ENCODE peak calls at places on chromosomes 13 and 19, in ten cellular contexts. One of them, this sample, is unnamed.

GRCh38 chr13:86000546-86000945 is 201.3 kb upstream of the SLITRK6 start:
- DNase-seq in esophagus squamous epithelium: no peak
- DNase-seq in endothelial cell of umbilical vein: no peak
- DNase-seq in Peyer's patch: no peak
- DNase-seq in heart left ventricle: no peak
- DNase-seq in sigmoid colon: no peak
- DNase-seq in stomach: no peak
- DNase-seq in prostate gland: no peak
- DNase-seq in transverse colon: no peak
- DNase-seq in ovary: no peak
- DNase-seq in this sample: no peak

GRCh38 chr13:113860051-113860471 is 3.8 kb downstream of the GAS6 start:
- DNase-seq in heart left ventricle: no peak
- DNase-seq in stomach: peak; percentile 49
- DNase-seq in transverse colon: peak; percentile 81
- DNase-seq in esophagus squamous epithelium: no peak
- DNase-seq in sigmoid colon: no peak
- DNase-seq in endothelial cell of umbilical vein: no peak
- DNase-seq in Peyer's patch: no peak
- DNase-seq in prostate gland: no peak
- DNase-seq in ovary: no peak
- DNase-seq in this sample: no peak

GRCh38 chr19:36436531-36436930 is 18.1 kb upstream of the ZFP82 start:
- DNase-seq in esophagus squamous epithelium: no peak
- DNase-seq in stomach: no peak
- DNase-seq in heart left ventricle: no peak
- DNase-seq in sigmoid colon: no peak
- DNase-seq in prostate gland: no peak
- DNase-seq in transverse colon: no peak
- DNase-seq in Peyer's patch: no peak
- DNase-seq in ovary: no peak
- DNase-seq in endothelial cell of umbilical vein: no peak
- DNase-seq in this sample: no peak

GRCh38 chr19:49882643-49883042 is 5.1 kb downstream of the TBC1D17 start:
- DNase-seq in transverse colon: no peak
- DNase-seq in Peyer's patch: no peak
- DNase-seq in ovary: no peak
- DNase-seq in heart left ventricle: no peak
- DNase-seq in esophagus squamous epithelium: no peak
- DNase-seq in endothelial cell of umbilical vein: no peak
- DNase-seq in sigmoid colon: no peak
- DNase-seq in stomach: no peak
- DNase-seq in prostate gland: no peak
- DNase-seq in this sample: no peak

GRCh38 chr13:78326608-78327007 is 276.7 kb downstream of the POU4F1 start:
- DNase-seq in transverse colon: no peak
- DNase-seq in prostate gland: no peak
- DNase-seq in sigmoid colon: no peak
- DNase-seq in ovary: no peak
- DNase-seq in heart left ventricle: no peak
- DNase-seq in Peyer's patch: no peak
- DNase-seq in stomach: no peak
- DNase-seq in endothelial cell of umbilical vein: peak; percentile 24
- DNase-seq in esophagus squamous epithelium: no peak
- DNase-seq in this sample: no peak

GRCh38 chr13:90233933-90234672 is 1113.4 kb upstream of the MIR17HG start:
- DNase-seq in ovary: no peak
- DNase-seq in endothelial cell of umbilical vein: no peak
- DNase-seq in esophagus squamous epithelium: no peak
- DNase-seq in transverse colon: no peak
- DNase-seq in Peyer's patch: no peak
- DNase-seq in stomach: no peak
- DNase-seq in prostate gland: no peak
- DNase-seq in heart left ventricle: no peak
- DNase-seq in sigmoid colon: no peak
- DNase-seq in this sample: no peak

GRCh38 chr13:112248406-112248760 is 127.8 kb upstream of the SPACA7 start:
- DNase-seq in Peyer's patch: no peak
- DNase-seq in transverse colon: no peak
- DNase-seq in esophagus squamous epithelium: no peak
- DNase-seq in sigmoid colon: no peak
- DNase-seq in stomach: no peak
- DNase-seq in endothelial cell of umbilical vein: no peak
- DNase-seq in ovary: no peak
- DNase-seq in prostate gland: no peak
- DNase-seq in heart left ventricle: no peak
- DNase-seq in this sample: peak; percentile 7

GRCh38 chr19:33946535-33947323 is 150.1 kb downstream of the KCTD15 start:
- DNase-seq in heart left ventricle: no peak
- DNase-seq in transverse colon: no peak
- DNase-seq in endothelial cell of umbilical vein: no peak
- DNase-seq in prostate gland: no peak
- DNase-seq in Peyer's patch: no peak
- DNase-seq in stomach: no peak
- DNase-seq in ovary: no peak
- DNase-seq in sigmoid colon: no peak
- DNase-seq in esophagus squamous epithelium: no peak
- DNase-seq in this sample: no peak

GRCh38 chr19:37362733-37363132 is 8.2 kb upstream of the ZNF527 start:
- DNase-seq in sigmoid colon: no peak
- DNase-seq in Peyer's patch: no peak
- DNase-seq in transverse colon: no peak
- DNase-seq in stomach: no peak
- DNase-seq in esophagus squamous epithelium: no peak
- DNase-seq in ovary: no peak
- DNase-seq in prostate gland: no peak
- DNase-seq in endothelial cell of umbilical vein: peak; percentile 12
- DNase-seq in heart left ventricle: no peak
- DNase-seq in this sample: no peak

GRCh38 chr19:51136333-51136732 is 5.8 kb upstream of the SIGLEC7 start:
- DNase-seq in Peyer's patch: no peak
- DNase-seq in esophagus squamous epithelium: no peak
- DNase-seq in sigmoid colon: no peak
- DNase-seq in prostate gland: no peak
- DNase-seq in transverse colon: no peak
- DNase-seq in heart left ventricle: no peak
- DNase-seq in ovary: no peak
- DNase-seq in stomach: no peak
- DNase-seq in endothelial cell of umbilical vein: no peak
- DNase-seq in this sample: no peak

GRCh38 chr13:30373727-30374126 is 48.6 kb upstream of the UBE2L5 start:
- DNase-seq in Peyer's patch: peak; percentile 89
- DNase-seq in ovary: no peak
- DNase-seq in prostate gland: no peak
- DNase-seq in heart left ventricle: no peak
- DNase-seq in sigmoid colon: no peak
- DNase-seq in endothelial cell of umbilical vein: no peak
- DNase-seq in esophagus squamous epithelium: peak; percentile 4
- DNase-seq in stomach: no peak
- DNase-seq in transverse colon: peak; percentile 66
- DNase-seq in this sample: no peak
- TF ChIP-seq POLR2A in Peyer's patch: peak; percentile 16
- TF ChIP-seq POLR2A in ovary: no peak
- TF ChIP-seq POLR2A in prostate gland: no peak
- TF ChIP-seq POLR2A in heart left ventricle: no peak
- TF ChIP-seq POLR2A in sigmoid colon: no peak
- TF ChIP-seq POLR2A in endothelial cell of umbilical vein: no peak
- TF ChIP-seq POLR2A in esophagus squamous epithelium: no peak
- TF ChIP-seq POLR2A in stomach: no peak
- TF ChIP-seq POLR2A in transverse colon: no peak
- TF ChIP-seq POLR2A in this sample: no peak

GRCh38 chr19:41785653-41786052 is 10.7 kb upstream of the CEACAM3 start:
- DNase-seq in prostate gland: peak; percentile 75
- DNase-seq in stomach: peak; percentile 73
- DNase-seq in heart left ventricle: peak; percentile 37
- DNase-seq in sigmoid colon: no peak
- DNase-seq in Peyer's patch: peak; percentile 48
- DNase-seq in endothelial cell of umbilical vein: peak; percentile 66
- DNase-seq in esophagus squamous epithelium: no peak
- DNase-seq in transverse colon: peak; percentile 80
- DNase-seq in ovary: no peak
- DNase-seq in this sample: peak; percentile 63
- H3K4me3 ChIP-seq in prostate gland: no peak overlapping the region
- H3K4me3 ChIP-seq in stomach: no peak overlapping the region
- H3K4me3 ChIP-seq in heart left ventricle: no peak overlapping the region
- H3K4me3 ChIP-seq in sigmoid colon: no peak overlapping the region
- H3K4me3 ChIP-seq in Peyer's patch: no peak overlapping the region
- H3K4me3 ChIP-seq in endothelial cell of umbilical vein: no peak overlapping the region
- H3K4me3 ChIP-seq in esophagus squamous epithelium: no peak overlapping the region
- H3K4me3 ChIP-seq in transverse colon: no peak overlapping the region
- H3K4me3 ChIP-seq in ovary: no peak overlapping the region
- H3K4me3 ChIP-seq in this sample: no peak overlapping the region

GRCh38 chr13:110301083-110301482 is 5.9 kb downstream of the COL4A1 start:
- DNase-seq in ovary: no peak
- DNase-seq in sigmoid colon: peak; percentile 54
- DNase-seq in Peyer's patch: no peak
- DNase-seq in endothelial cell of umbilical vein: no peak
- DNase-seq in esophagus squamous epithelium: no peak
- DNase-seq in heart left ventricle: peak; percentile 16
- DNase-seq in stomach: no peak
- DNase-seq in prostate gland: no peak
- DNase-seq in transverse colon: no peak
- DNase-seq in this sample: no peak

GRCh38 chr13:110300090-110300815 is 6.7 kb downstream of the COL4A1 start:
- DNase-seq in esophagus squamous epithelium: no peak
- DNase-seq in endothelial cell of umbilical vein: no peak
- DNase-seq in sigmoid colon: no peak
- DNase-seq in transverse colon: no peak
- DNase-seq in Peyer's patch: no peak
- DNase-seq in prostate gland: no peak
- DNase-seq in ovary: no peak
- DNase-seq in heart left ventricle: no peak
- DNase-seq in stomach: no peak
- DNase-seq in this sample: no peak

GRCh38 chr13:110302154-110302553 is 4.8 kb downstream of the COL4A1 start:
- DNase-seq in heart left ventricle: no peak
- DNase-seq in sigmoid colon: peak; percentile 40
- DNase-seq in prostate gland: no peak
- DNase-seq in transverse colon: no peak
- DNase-seq in esophagus squamous epithelium: no peak
- DNase-seq in ovary: no peak
- DNase-seq in stomach: no peak
- DNase-seq in endothelial cell of umbilical vein: no peak
- DNase-seq in Peyer's patch: no peak
- DNase-seq in this sample: no peak

GRCh38 chr13:110302986-110303385 is 4.0 kb downstream of the COL4A1 start:
- DNase-seq in prostate gland: no peak
- DNase-seq in sigmoid colon: peak; percentile 29
- DNase-seq in ovary: no peak
- DNase-seq in transverse colon: no peak
- DNase-seq in stomach: no peak
- DNase-seq in esophagus squamous epithelium: no peak
- DNase-seq in Peyer's patch: no peak
- DNase-seq in endothelial cell of umbilical vein: no peak
- DNase-seq in heart left ventricle: peak; percentile 9
- DNase-seq in this sample: no peak

GRCh38 chr13:110301606-110302131 is 5.3 kb downstream of the COL4A1 start:
- DNase-seq in heart left ventricle: peak; percentile 17
- DNase-seq in Peyer's patch: no peak
- DNase-seq in transverse colon: no peak
- DNase-seq in sigmoid colon: peak; percentile 72
- DNase-seq in esophagus squamous epithelium: no peak
- DNase-seq in ovary: peak; percentile 38
- DNase-seq in stomach: no peak
- DNase-seq in prostate gland: no peak
- DNase-seq in endothelial cell of umbilical vein: no peak
- DNase-seq in this sample: no peak
- H3K4me1 ChIP-seq in heart left ventricle: peaks cover 84% of the 10 kb centered on the region
- H3K4me1 ChIP-seq in Peyer's patch: peaks cover 36% of the 10 kb centered on the region
- H3K4me1 ChIP-seq in transverse colon: peaks cover 5% of the 10 kb centered on the region
- H3K4me1 ChIP-seq in sigmoid colon: peaks cover 84% of the 10 kb centered on the region
- H3K4me1 ChIP-seq in esophagus squamous epithelium: peaks cover 21% of the 10 kb centered on the region
- H3K4me1 ChIP-seq in ovary: peaks cover 32% of the 10 kb centered on the region
- H3K4me1 ChIP-seq in stomach: peaks cover 77% of the 10 kb centered on the region
- H3K4me1 ChIP-seq in prostate gland: no peaks in the 10 kb centered on the region
- H3K4me1 ChIP-seq in endothelial cell of umbilical vein: peaks cover 75% of the 10 kb centered on the region
- H3K4me1 ChIP-seq in this sample: no peaks in the 10 kb centered on the region

DNA sequence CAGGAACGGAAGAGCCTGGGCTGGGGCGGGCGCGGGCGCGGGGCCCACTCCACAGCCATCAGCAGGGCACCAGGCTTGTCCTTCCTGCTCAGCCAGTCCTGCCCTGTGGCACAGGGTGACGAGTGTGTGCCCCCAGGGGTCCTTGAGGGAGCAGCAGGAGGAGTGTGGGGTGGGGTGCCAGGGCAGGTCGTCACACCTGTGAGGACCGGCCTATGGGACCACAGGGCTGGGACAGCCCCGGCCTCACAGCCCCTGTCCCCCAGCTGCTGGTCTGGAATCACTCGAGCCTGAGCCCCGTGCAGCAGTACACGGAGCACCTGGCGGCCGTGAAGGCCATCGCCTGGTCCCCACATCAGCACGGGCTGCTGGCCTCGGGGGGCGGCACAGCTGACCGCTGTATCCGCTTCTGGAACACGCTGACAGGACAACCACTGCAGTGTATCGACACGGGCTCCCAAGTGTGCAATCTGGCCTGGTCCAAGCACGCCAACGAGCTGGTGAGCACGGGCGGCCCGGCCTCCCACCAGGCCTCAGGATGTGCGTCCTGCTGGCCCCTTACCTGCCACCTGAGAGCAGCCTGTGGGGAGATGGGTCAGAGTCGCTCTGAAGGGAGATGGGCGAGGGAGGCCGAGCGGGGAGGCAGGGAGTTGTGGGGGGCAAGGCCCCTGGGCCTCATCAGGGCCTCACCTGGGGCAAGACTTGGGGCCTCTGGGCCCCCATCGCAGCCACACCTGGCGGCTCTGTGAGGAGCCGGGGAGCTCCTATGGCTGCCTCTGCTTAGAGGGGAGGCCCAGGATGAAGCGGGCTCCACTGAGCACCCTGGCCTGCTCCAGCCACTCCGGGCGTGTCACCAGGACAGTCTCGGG is 6.6 kb upstream of the TEKTIP1 start:
- DNase-seq in esophagus squamous epithelium: no peak
- DNase-seq in transverse colon: no peak
- DNase-seq in heart left ventricle: no peak
- DNase-seq in stomach: no peak
- DNase-seq in ovary: no peak
- DNase-seq in sigmoid colon: no peak
- DNase-seq in endothelial cell of umbilical vein: no peak
- DNase-seq in prostate gland: no peak
- DNase-seq in Peyer's patch: no peak
- DNase-seq in this sample: no peak
- TF ChIP-seq POLR2A in esophagus squamous epithelium: no peak
- TF ChIP-seq POLR2A in transverse colon: no peak
- TF ChIP-seq POLR2A in heart left ventricle: no peak
- TF ChIP-seq POLR2A in stomach: no peak
- TF ChIP-seq POLR2A in ovary: no peak
- TF ChIP-seq POLR2A in sigmoid colon: no peak
- TF ChIP-seq POLR2A in endothelial cell of umbilical vein: no peak
- TF ChIP-seq POLR2A in prostate gland: no peak
- TF ChIP-seq POLR2A in Peyer's patch: no peak
- TF ChIP-seq POLR2A in this sample: no peak

DNA sequence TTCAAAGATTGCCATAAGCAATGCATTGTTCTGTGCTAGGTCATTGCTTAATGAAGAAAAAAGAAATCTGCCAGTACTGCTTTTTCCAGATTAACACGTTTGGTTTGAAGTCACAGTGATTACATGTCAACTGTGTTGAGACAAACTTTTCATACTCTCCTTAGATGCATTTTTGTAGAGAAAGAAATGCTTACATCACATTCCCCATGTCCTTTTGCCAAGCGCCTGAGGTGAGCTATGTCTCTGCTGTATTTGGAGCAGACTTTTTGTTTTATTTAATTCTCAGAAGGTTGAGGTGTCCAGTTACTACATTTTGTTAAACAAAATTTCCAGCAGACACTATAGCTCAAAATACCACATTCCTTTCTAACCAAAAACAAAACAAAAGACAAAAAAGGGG is 16.2 kb downstream of the LACC1 start:
- DNase-seq in Peyer's patch: no peak
- DNase-seq in esophagus squamous epithelium: no peak
- DNase-seq in ovary: no peak
- DNase-seq in transverse colon: no peak
- DNase-seq in endothelial cell of umbilical vein: no peak
- DNase-seq in heart left ventricle: no peak
- DNase-seq in stomach: no peak
- DNase-seq in prostate gland: no peak
- DNase-seq in sigmoid colon: no peak
- DNase-seq in this sample: no peak
- H3K4me3 ChIP-seq in Peyer's patch: no peak overlapping the region
- H3K4me3 ChIP-seq in esophagus squamous epithelium: no peak overlapping the region
- H3K4me3 ChIP-seq in ovary: no peak overlapping the region
- H3K4me3 ChIP-seq in transverse colon: no peak overlapping the region
- H3K4me3 ChIP-seq in endothelial cell of umbilical vein: no peak overlapping the region
- H3K4me3 ChIP-seq in heart left ventricle: no peak overlapping the region
- H3K4me3 ChIP-seq in stomach: no peak overlapping the region
- H3K4me3 ChIP-seq in prostate gland: no peak overlapping the region
- H3K4me3 ChIP-seq in sigmoid colon: no peak overlapping the region
- H3K4me3 ChIP-seq in this sample: no peak overlapping the region